ENCODE peak calls at places on chromosomes 12 and 14, in five cellular contexts. S, L, N, M and U are unnamed samples.

GRCh38 chr12:75698052-75698451 is 186.6 kb upstream of the KRR1 start:
- DNase-seq in N (no peak), M (no peak), L (no peak), S (no peak), U (no peak)

GRCh38 chr12:106133136-106134087 is 5.3 kb downstream of the NUAK1 start:
- DNase-seq in S (no peak), M (no peak), N (no peak), L (peak; percentile 91), U (no peak)

GRCh38 chr12:27785882-27786570 is 6.0 kb upstream of the MANSC4 start:
- DNase-seq in L (no peak), N (peak; percentile 71), M (no peak), S (no peak), U (no peak)

GRCh38 chr14:103721334-103722120 is 5.9 kb downstream of the ZFYVE21 start:
- DNase-seq in S (no peak), L (no peak), M (no peak), N (no peak), U (no peak)

GRCh38 chr12:24705741-24706358 is 243.1 kb downstream of the BCAT1 start:
- DNase-seq in S (peak; percentile 73), M (no peak), L (no peak), N (no peak), U (no peak)

GRCh38 chr14:33737446-33737845 is 213.4 kb downstream of the EGLN3 start:
- DNase-seq in M (no peak), N (peak; percentile 14), L (no peak), S (no peak), U (no peak)

GRCh38 chr12:130881046-130881445 is 9.2 kb downstream of the RAN start:
- DNase-seq in M (no peak), N (no peak), L (peak; percentile 45), S (no peak), U (no peak)

GRCh38 chr12:121326996-121327674 is 25.1 kb downstream of the ANAPC5 start:
- DNase-seq in S (no peak), N (no peak), L (peak; percentile 43), M (no peak), U (no peak)

GRCh38 chr14:74855021-74855420 is 20.9 kb downstream of the PROX2 start:
- DNase-seq in M (no peak), L (no peak), N (no peak), S (no peak), U (no peak)

GRCh38 chr14:56886471-56887062 is 76.3 kb upstream of the OTX2 start:
- DNase-seq in L (no peak), N (no peak), M (no peak), S (no peak), U (no peak)
- H3K27me3 ChIP-seq in L (no peaks in the 10 kb centered on the region), N (no peaks in the 10 kb centered on the region), M (no peaks in the 10 kb centered on the region), S (no peaks in the 10 kb centered on the region), U (peaks cover 22% of the 10 kb centered on the region)

DNA sequence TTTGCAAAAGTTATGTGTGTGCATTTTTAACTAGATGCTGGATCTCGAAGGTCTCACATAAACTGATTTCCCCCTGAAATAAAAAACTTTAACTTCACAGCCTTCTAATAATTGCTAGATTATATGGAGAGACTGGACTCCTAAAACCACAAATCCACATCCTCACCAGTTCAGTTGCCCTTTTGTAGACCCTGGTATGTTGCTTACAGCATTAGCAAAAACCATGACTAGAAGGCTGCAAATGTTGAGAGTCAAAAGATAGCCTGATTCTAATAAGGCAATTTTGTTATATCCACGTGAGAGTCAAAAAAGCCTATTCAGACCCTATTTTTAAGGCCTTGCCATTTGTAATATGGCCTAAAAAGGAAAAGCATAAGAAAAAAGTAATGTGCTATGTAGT is 37.4 kb downstream of the RASSF8 start:
- DNase-seq in M (no peak), L (no peak), S (no peak), N (peak; percentile 25), U (no peak)
- H3K9ac ChIP-seq in M (no peak overlapping the region), L (no peak overlapping the region), S (no peak overlapping the region), N (no peak overlapping the region), U (no peak overlapping the region)

DNA sequence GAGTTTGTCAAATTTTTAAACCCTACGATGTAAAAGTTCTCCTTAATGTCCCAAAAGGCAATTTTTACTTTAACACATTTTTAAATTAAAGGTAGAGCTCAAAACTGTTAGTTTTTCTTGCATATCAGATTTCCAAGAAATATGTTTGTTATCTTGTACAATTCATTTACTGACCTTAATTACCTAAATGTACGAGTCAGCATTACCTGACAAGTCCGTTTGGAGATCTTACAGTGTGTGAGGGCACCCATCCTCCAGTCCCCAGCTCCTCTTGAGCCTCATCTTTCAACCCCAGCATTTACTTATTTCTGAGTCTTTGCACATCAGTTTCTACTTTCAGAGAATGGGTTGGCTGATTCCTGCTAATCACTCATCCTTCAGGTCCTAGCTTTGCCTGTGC is 23.7 kb downstream of the PPM1H start:
- DNase-seq in N (no peak), S (no peak), L (no peak), M (no peak), U (no peak)
- H3K27me3 ChIP-seq in N (peaks cover 5% of the 10 kb centered on the region), S (no peaks in the 10 kb centered on the region), L (peaks cover 46% of the 10 kb centered on the region), M (no peaks in the 10 kb centered on the region), U (peaks cover 7% of the 10 kb centered on the region)

DNA sequence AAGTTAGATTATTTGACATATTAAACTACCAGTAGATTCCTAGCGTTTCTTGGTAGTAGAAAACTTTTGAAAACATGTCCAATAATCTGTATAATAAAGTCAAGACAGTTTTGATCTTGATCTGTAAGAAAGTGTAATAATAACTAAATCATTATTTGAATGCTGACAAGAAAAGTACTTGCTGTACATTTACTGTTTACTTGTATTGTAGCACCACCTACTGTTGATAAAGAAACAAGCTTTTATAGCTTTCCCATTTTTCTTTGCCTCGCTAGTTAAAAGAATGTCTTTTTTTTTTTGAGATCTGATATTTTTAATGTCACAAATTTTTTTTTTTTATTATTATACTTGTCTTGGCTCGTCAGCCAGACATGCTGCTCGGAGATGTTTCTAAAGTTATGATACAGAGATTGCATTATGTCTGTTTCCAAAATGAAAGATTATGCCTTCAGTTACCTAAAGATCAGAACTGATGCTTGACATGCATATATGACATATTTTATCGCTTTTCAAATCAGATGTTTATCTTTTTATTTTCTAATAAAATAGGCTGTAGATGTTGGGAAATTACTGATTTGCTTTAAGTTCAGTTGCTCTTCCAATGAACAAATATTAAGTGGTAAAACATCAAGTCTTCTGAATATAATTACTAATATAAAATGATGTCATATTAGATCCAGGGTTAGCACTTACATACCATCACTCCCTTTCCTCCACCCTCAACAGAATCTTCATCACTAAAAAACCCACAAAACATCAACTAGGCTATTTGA is 140.5 kb downstream of the AKAP6 start:
- DNase-seq in N (peak; percentile 82), M (peak; percentile 7), S (peak; percentile 78), L (no peak), U (no peak)
- H3K9ac ChIP-seq in N (no peak overlapping the region), M (no peak overlapping the region), S (no peak overlapping the region), L (no peak overlapping the region), U (no peak overlapping the region)

GRCh38 chr12:57234233-57234570 is 4.7 kb downstream of the SHMT2 start:
- DNase-seq in N (no peak), L (no peak), M (no peak), S (no peak), U (no peak)
- H3K27me3 ChIP-seq in N (no peaks in the 10 kb centered on the region), L (peaks cover 51% of the 10 kb centered on the region), M (no peaks in the 10 kb centered on the region), S (no peaks in the 10 kb centered on the region), U (no peaks in the 10 kb centered on the region)